ENCODE peak calls at places on chromosomes 11 and 22, in eight cellular contexts. T is body of pancreas, Q is coronary artery, N is colonic mucosa, U is foreskin fibroblast, L is left lung, A is heart right ventricle, D is HFF-Myc. G is an unnamed sample.

GRCh38 chr22:49861642-49862407 is 8.2 kb downstream of the ZBED4 start:
- DNase-seq in U (no peak), Q (no peak), L (no peak), T (no peak), N (no peak), D (no peak), A (no peak), G (no peak)

GRCh38 chr11:119618208-119618909 is 110.6 kb downstream of the NECTIN1 start:
- DNase-seq in T (no peak), L (peak; percentile 30), A (peak; percentile 25), N (peak; percentile 28), D (no peak), Q (no peak), U (no peak), G (no peak)

GRCh38 chr22:17234144-17234623 is 14.9 kb upstream of the ADA2 start:
- DNase-seq in L (no peak), Q (no peak), U (no peak), A (no peak), D (peak; percentile 21), T (no peak), N (no peak), G (no peak)

GRCh38 chr22:36999463-36999862 is 19.8 kb downstream of the TST start:
- DNase-seq in T (no peak), Q (no peak), L (no peak), A (no peak), U (no peak), N (no peak), D (no peak), G (no peak)

GRCh38 chr11:47234669-47235075 is 13.9 kb downstream of the ACP2 start:
- DNase-seq in Q (no peak), N (no peak), T (peak; percentile 89), U (no peak), D (no peak), A (no peak), L (no peak), G (peak; percentile 59)

GRCh38 chr11:75365711-75366181 is 14.3 kb upstream of the ARRB1 start:
- DNase-seq in U (no peak), D (peak; percentile 62), A (no peak), Q (no peak), N (no peak), T (no peak), L (no peak), G (no peak)

GRCh38 chr11:5043385-5043784 is 2.9 kb upstream of the OR52J3 start:
- DNase-seq in N (no peak), A (no peak), L (no peak), U (no peak), Q (no peak), D (no peak), T (no peak), G (no peak)

GRCh38 chr11:12330491-12331231 is 46.7 kb upstream of the PARVA start:
- DNase-seq in N (no peak), A (no peak), T (peak; percentile 19), D (no peak), U (no peak), L (no peak), Q (no peak), G (no peak)

GRCh38 chr11:68008381-68009337 is 1.5 kb upstream of the ALDH3B1 start:
- DNase-seq in T (peak; percentile 77), L (peak; percentile 85), U (no peak), N (peak; percentile 87), A (peak; percentile 21), D (no peak), Q (no peak), G (no peak)

GRCh38 chr11:127461575-127462344 is 461.2 kb upstream of the KIRREL3 start:
- DNase-seq in D (no peak), L (no peak), Q (no peak), A (no peak), T (no peak), U (no peak), N (no peak), G (no peak)

GRCh38 chr22:49957826-49958461 is 2.6 kb upstream of the PIM3 start:
- DNase-seq in T (no peak), U (no peak), L (peak; percentile 63), N (no peak), D (no peak), A (peak; percentile 9), Q (no peak), G (no peak)

GRCh38 chr11:33713162-33713913 is 12.7 kb upstream of the C11orf91 start:
- DNase-seq in A (no peak), L (no peak), N (no peak), T (no peak), Q (no peak), D (no peak), U (no peak), G (no peak)

GRCh38 chr11:80280737-80281136 is 839.9 kb upstream of the TENM4 start:
- DNase-seq in L (no peak), A (no peak), T (no peak), N (no peak), Q (no peak), U (no peak), D (no peak), G (no peak)

GRCh38 chr11:282630-283360 is 4.6 kb downstream of the NLRP6 start:
- DNase-seq in U (no peak), L (peak; percentile 24), A (no peak), D (no peak), N (no peak), T (no peak), Q (peak; percentile 64), G (no peak)

GRCh38 chr11:125514336-125515101 is 18.5 kb upstream of the FEZ1 start:
- DNase-seq in A (no peak), L (no peak), U (no peak), Q (no peak), N (peak; percentile 54), D (no peak), T (no peak), G (peak; percentile 52)

GRCh38 chr22:45639747-45640102 is 31.9 kb upstream of the ATXN10 start:
- DNase-seq in A (no peak), Q (no peak), T (no peak), D (no peak), L (no peak), U (no peak), N (no peak), G (no peak)

GRCh38 chr11:118051611-118052461 is 25.0 kb upstream of the TMPRSS4 start:
- DNase-seq in N (no peak), D (no peak), A (no peak), Q (peak; percentile 41), U (no peak), T (no peak), L (no peak), G (no peak)

GRCh38 chr11:87141322-87141721 is 103.6 kb downstream of the TMEM135 start:
- DNase-seq in Q (no peak), U (no peak), N (no peak), L (no peak), D (no peak), T (no peak), A (no peak), G (no peak)

GRCh38 chr11:68581439-68581838 is 102.9 kb upstream of the GAL start:
- DNase-seq in L (no peak), D (no peak), N (no peak), T (peak; percentile 19), Q (no peak), U (no peak), A (peak; percentile 52), G (no peak)

GRCh38 chr22:37044634-37045625 is 6.6 kb upstream of the KCTD17 start:
- DNase-seq in A (peak; percentile 2), Q (no peak), N (no peak), L (no peak), U (no peak), D (no peak), T (no peak), G (no peak)

GRCh38 chr11:17256512-17256911 is 20.0 kb upstream of the NUCB2 start:
- DNase-seq in L (no peak), U (peak; percentile 87), Q (no peak), D (peak; percentile 32), T (no peak), N (no peak), A (no peak), G (no peak)

GRCh38 chr11:123188508-123189165 is 6.4 kb downstream of the CLMP start:
- DNase-seq in T (no peak), A (no peak), U (peak; percentile 96), D (peak; percentile 85), N (no peak), L (no peak), Q (no peak), G (peak; percentile 73)

DNA sequence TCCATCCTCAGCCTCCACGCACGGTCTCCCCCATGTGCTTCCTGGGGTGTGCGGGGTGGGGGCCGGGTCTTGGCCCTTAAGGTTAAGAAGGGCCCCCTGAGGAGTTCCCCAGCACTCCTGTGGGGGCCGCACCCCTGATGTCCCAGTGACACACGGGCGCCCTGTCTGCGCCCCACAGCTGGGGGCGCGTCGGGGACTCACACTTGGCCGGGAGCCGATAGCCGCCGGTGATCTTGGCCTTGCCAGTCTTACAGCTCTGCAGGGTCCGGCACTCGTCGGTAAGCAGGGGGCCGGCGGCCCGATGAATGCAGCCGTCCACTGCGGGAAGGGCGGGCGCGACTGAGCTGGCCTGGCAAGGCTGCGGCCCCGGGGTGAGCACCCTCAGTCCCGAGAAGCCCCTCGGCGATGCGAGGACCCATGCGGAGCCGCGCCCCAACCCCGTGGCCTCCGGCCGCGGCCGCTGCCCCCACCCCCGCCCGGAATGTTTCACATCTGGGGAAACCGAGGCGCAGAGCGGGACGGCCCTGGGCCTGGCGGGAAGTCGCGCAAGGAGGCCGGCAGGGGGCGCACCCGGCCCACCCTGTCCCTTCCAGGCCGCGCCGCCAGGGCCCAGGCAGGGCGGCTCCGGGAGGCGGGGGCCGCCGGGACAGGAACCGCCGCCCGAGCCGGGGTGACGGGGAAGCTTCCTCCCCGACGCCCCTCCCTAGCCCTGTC is 13.9 kb downstream of the OTUB1 start:
- DNase-seq in U (peak; percentile 64), Q (no peak), L (peak; percentile 92), N (peak; percentile 66), T (peak; percentile 73), A (peak; percentile 77), D (no peak), G (peak; percentile 23)
- H3K4me3 ChIP-seq in U (peak overlapping the region; percentile 36), Q (peak overlapping the region; percentile 64), L (peak overlapping the region; percentile 26), N (peak overlapping the region; percentile 30), T (no peak overlapping the region), A (peak overlapping the region; percentile 49), D (no peak overlapping the region), G (peak overlapping the region; percentile 26)

GRCh38 chr11:84714316-84714780 is 912.8 kb downstream of the DLG2 start:
- DNase-seq in U (no peak), A (peak; percentile 23), D (peak; percentile 1), T (peak; percentile 83), N (peak; percentile 76), L (no peak), Q (no peak), G (peak; percentile 40)
- TF ChIP-seq CTCF in U (peak; percentile 21), A (no peak), D (peak; percentile 32), T (peak; percentile 25), N (peak; percentile 35), L (no peak), Q (no peak), G (peak; percentile 63)

DNA sequence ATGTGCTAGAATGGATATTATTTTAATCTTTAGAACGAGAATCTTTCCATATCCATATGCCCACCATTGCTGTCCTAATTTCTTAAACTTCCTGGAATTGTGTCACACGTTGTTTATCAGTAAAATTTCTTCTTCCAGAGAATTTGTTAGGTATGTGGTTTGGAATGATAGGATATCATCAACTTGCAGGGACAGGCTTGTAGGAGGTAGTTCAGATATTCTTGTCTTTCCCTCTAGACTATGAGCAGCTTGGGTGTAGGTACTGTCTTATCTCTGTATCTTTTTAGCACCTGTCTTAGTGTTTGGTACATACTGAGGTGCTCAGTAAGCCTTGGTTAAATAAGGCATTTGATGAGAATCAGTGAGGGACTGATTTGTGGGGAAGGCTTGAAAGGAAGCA is 3.4 kb downstream of the CTNND1 start:
- DNase-seq in D (no peak), A (no peak), T (no peak), U (no peak), N (no peak), L (no peak), Q (no peak), G (no peak)
- H3K4me3 ChIP-seq in D (peak overlapping the region; percentile 70), A (peak overlapping the region; percentile 70), T (no peak overlapping the region), U (peak overlapping the region; percentile 66), N (peak overlapping the region; percentile 46), L (peak overlapping the region; percentile 65), Q (peak overlapping the region; percentile 77), G (peak overlapping the region; percentile 76)

GRCh38 chr11:111730031-111730430 is 36.2 kb downstream of the PPP2R1B start:
- DNase-seq in N (no peak), A (no peak), Q (no peak), T (no peak), D (no peak), L (no peak), U (no peak), G (no peak)
- TF ChIP-seq CTCF in N (no peak), A (no peak), Q (no peak), T (no peak), D (no peak), L (no peak), U (no peak), G (no peak)

G was measured in astrocyte of the cerebellum.